ENCODE peak calls at places on chromosomes 13 and 19, in six cellular contexts. D, I, E, V, H and G are unnamed samples. For H3K4me1, the result is how much of the 10 kb centered on the place peaks cover.

GRCh38 chr19:12987781-12988180 is 7.5 kb upstream of the NFIX start:
- DNase-seq in D (peak), I (no peak), E (no peak), V (no peak), H (no peak), G (no peak)

GRCh38 chr13:43298799-43299198 is 275.4 kb downstream of the DNAJC15 start:
- DNase-seq in D (no peak), I (no peak), E (no peak), V (no peak), H (no peak), G (no peak)

GRCh38 chr19:57075801-57076492 is 43.8 kb upstream of the USP29 start:
- DNase-seq in D (no peak), I (no peak), E (no peak), V (no peak), H (no peak), G (no peak)

GRCh38 chr13:104869501-104869900 is 1666.0 kb downstream of the EFNB2 start:
- DNase-seq in D (no peak), I (no peak), E (no peak), V (no peak), H (no peak), G (no peak)

GRCh38 chr19:6720369-6721112 is at the start of gene C3:
- DNase-seq in D (no peak), I (peak), E (no peak), V (peak), H (no peak), G (no peak)

GRCh38 chr19:18777725-18778389 is 13.2 kb downstream of the COMP start:
- DNase-seq in D (no peak), I (no peak), E (no peak), V (no peak), H (no peak), G (no peak)

GRCh38 chr13:98565726-98566577 is 11.0 kb downstream of the STK24 start:
- DNase-seq in D (peak), I (peak), E (no peak), V (no peak), H (no peak), G (peak)

GRCh38 chr13:28854657-28855056 is 34.5 kb downstream of the MTUS2 start:
- DNase-seq in D (no peak), I (no peak), E (no peak), V (no peak), H (peak), G (no peak)

GRCh38 chr13:21121616-21122015 is 54.7 kb downstream of the SKA3 start:
- DNase-seq in D (no peak), I (no peak), E (no peak), V (no peak), H (no peak), G (no peak)

GRCh38 chr13:30235206-30235605 is 72.1 kb downstream of the KATNAL1 start:
- DNase-seq in D (no peak), I (no peak), E (no peak), V (no peak), H (no peak), G (no peak)

GRCh38 chr19:53608381-53608780 is 23.4 kb upstream of the DPRX start:
- DNase-seq in D (no peak), I (no peak), E (no peak), V (no peak), H (no peak), G (no peak)

GRCh38 chr13:100528820-100529219 is 59.8 kb downstream of the GGACT start:
- DNase-seq in D (peak), I (no peak), E (no peak), V (no peak), H (no peak), G (no peak)

GRCh38 chr13:97567510-97568243 is 133.7 kb downstream of the RAP2A start:
- DNase-seq in D (no peak), I (peak), E (no peak), V (no peak), H (no peak), G (no peak)

GRCh38 chr19:6221220-6221877 is 58.4 kb downstream of the MLLT1 start:
- DNase-seq in D (no peak), I (no peak), E (no peak), V (no peak), H (no peak), G (peak)

GRCh38 chr13:36432106-36432544 is at the start of gene CCNA1:
- DNase-seq in D (no peak), I (peak), E (peak), V (no peak), H (peak), G (peak)

GRCh38 chr13:64158910-64159309 is 2743.3 kb upstream of the PCDH20 start:
- DNase-seq in D (no peak), I (no peak), E (no peak), V (no peak), H (no peak), G (no peak)

GRCh38 chr13:99087130-99087953 is 109.5 kb upstream of the DOCK9 start:
- DNase-seq in D (peak), I (peak), E (peak), V (peak), H (peak), G (peak)

GRCh38 chr19:37955986-37956385 is 49.0 kb downstream of the SIPA1L3 start:
- DNase-seq in D (no peak), I (peak), E (no peak), V (no peak), H (no peak), G (no peak)

GRCh38 chr13:37602743-37603381 is 4.3 kb upstream of the POSTN start:
- DNase-seq in D (no peak), I (no peak), E (no peak), V (no peak), H (no peak), G (no peak)

GRCh38 chr13:114203536-114203935 is 24.5 kb downstream of the CFAP97D2 start:
- DNase-seq in D (no peak), I (no peak), E (no peak), V (no peak), H (no peak), G (no peak)

GRCh38 chr13:78247362-78247761 is 328.7 kb upstream of the EDNRB start:
- DNase-seq in D (no peak), I (no peak), E (no peak), V (no peak), H (no peak), G (no peak)

GRCh38 chr19:1648156-1648925 is 4.1 kb downstream of the TCF3 start:
- DNase-seq in D (no peak), I (no peak), E (no peak), V (no peak), H (no peak), G (no peak)
- TF ChIP-seq POLR2AphosphoS5 in D (no peak), I (no peak), E (no peak), V (no peak), H (no peak), G (no peak)

DNA sequence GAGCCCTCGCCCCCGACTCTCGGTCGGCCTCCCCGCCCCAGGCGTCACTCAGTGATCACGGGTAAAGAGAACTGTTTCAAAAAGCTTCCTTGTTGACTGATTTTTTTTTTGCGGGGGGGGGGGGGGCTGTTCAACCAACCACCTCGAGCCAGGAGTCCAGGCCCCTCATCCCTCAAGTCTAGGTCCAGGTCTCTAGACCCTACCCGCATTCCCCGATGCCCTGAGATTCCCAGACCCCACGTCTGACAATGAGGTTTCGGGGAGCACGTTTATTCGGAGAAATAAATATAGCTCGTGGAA is 4.3 kb downstream of the HRC start:
- DNase-seq in D (no peak), I (no peak), E (no peak), V (no peak), H (peak), G (no peak)
- H3K27ac ChIP-seq in D (peak), I (peak), E (no peak), V (peak), H (peak), G (peak)

DNA sequence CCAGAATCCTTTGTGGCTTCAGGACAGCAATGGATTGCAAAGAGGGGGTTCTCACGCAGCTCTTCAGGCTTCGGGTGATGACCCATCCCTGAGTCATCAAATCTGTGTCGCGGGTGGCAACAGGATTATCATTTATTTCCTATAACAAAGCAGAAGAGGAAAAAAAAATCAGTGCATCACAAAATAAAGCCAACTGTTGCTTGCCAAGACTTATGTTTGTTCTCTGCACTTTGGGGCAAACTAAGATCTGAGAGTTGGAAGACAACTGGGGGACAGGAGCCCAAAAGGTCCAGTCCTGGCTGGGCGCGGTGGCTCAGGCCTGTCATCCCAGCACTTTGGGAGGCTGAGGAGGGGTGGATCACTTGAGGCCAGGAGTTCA is 6.4 kb downstream of the GNA15 start:
- DNase-seq in D (no peak), I (no peak), E (no peak), V (no peak), H (no peak), G (no peak)
- H3K4me1 ChIP-seq in D (under half), I (under half), E (under half), V (under half), H (under half), G (half or more)

GRCh38 chr13:112219753-112220152 is 152.8 kb downstream of the SOX1 start:
- DNase-seq in D (no peak), I (no peak), E (no peak), V (no peak), H (no peak), G (no peak)

GRCh38 chr13:112220925-112221324 is 154.0 kb downstream of the SOX1 start:
- DNase-seq in D (no peak), I (no peak), E (no peak), V (no peak), H (no peak), G (no peak)

GRCh38 chr13:112222971-112223370 is 153.2 kb upstream of the SPACA7 start:
- DNase-seq in D (peak), I (no peak), E (no peak), V (no peak), H (no peak), G (no peak)

GRCh38 chr13:112218416-112218815 is 151.5 kb downstream of the SOX1 start:
- DNase-seq in D (no peak), I (no peak), E (no peak), V (no peak), H (no peak), G (no peak)

DNA sequence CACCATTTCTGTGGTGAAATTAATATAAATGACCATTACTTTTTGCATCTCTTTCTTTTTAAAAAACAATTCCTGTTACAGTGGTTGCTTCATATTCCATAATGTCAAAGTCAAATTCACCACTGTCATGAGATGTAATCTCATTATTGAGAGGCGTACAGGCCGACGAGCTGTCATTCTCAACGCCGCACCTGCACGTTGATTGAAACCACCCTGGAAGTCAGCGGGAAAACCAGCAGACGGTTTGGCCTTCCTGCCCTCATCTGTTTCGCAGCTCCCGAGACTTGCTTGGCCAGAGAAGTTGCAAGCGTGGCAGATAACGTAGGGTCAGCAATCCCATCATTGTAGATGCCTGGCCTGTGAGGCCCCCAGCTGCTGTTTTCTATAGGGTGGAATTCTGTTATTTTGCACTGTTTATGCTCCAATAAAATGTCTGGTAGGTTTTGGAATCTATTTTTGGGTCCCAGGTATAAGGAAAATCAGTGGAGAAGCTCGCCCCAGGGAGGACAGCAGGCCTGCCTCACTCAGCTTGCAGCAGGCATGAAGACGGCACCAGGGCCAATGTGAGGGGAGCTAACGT is 153.4 kb downstream of the SOX1 start:
- DNase-seq in D (no peak), I (no peak), E (no peak), V (no peak), H (no peak), G (no peak)
- TF ChIP-seq POLR2AphosphoS5 in D (no peak), I (no peak), E (no peak), V (no peak), H (no peak), G (no peak)

GRCh38 chr19:2043269-2043641 is 7.8 kb downstream of the MKNK2 start:
- DNase-seq in D (peak), I (no peak), E (peak), V (no peak), H (no peak), G (peak)
- H3K27ac ChIP-seq in D (peak), I (peak), E (peak), V (peak), H (no peak), G (peak)